ENCODE peak calls at places on chromosomes 5 and 9, in nine cellular contexts. Z is lower leg skin, B is fibroblast of mammary gland, V is GM13977, L is MM.1S, Y is astrocyte of the spinal cord, M is IMR-90, X is AG09309, S is astrocyte of the cerebellum. O is an unnamed sample.

GRCh38 chr9:93451762-93452709 is 551 bp downstream of the FAM120A start:
- DNase-seq in Z (peak), B (no peak), V (peak), L (peak), Y (peak), M (peak), X (no peak), S (no peak), O (no peak)

GRCh38 chr9:74361508-74361907 is 135.6 kb upstream of the RORB start:
- DNase-seq in Z (no peak), B (no peak), V (no peak), L (no peak), Y (no peak), M (no peak), X (no peak), S (no peak), O (no peak)

GRCh38 chr5:124546643-124547042 is 199.8 kb downstream of the ZNF608 start:
- DNase-seq in Z (no peak), B (peak), V (no peak), L (no peak), Y (peak), M (peak), X (no peak), S (no peak), O (no peak)

GRCh38 chr5:163696270-163696887 is 191.0 kb downstream of the MAT2B start:
- DNase-seq in Z (no peak), B (peak), V (peak), L (peak), Y (peak), M (peak), X (peak), S (peak), O (peak)

GRCh38 chr5:96257904-96258303 is 175.1 kb downstream of the PCSK1 start:
- DNase-seq in Z (no peak), B (peak), V (no peak), L (no peak), Y (peak), M (peak), X (no peak), S (peak), O (peak)

GRCh38 chr9:127931092-127931881 is 710 bp upstream of the PIP5KL1 start:
- DNase-seq in Z (no peak), B (peak), V (peak), L (peak), Y (peak), M (peak), X (no peak), S (no peak), O (no peak)

GRCh38 chr5:180790020-180790419 is 12.6 kb downstream of the MGAT1 start:
- DNase-seq in Z (peak), B (peak), V (no peak), L (no peak), Y (no peak), M (no peak), X (no peak), S (no peak), O (no peak)

GRCh38 chr9:130405657-130406257 is 39.0 kb upstream of the ASS1 start:
- DNase-seq in Z (no peak), B (no peak), V (no peak), L (no peak), Y (no peak), M (no peak), X (no peak), S (no peak), O (no peak)

GRCh38 chr9:98997580-98997979 is 53.9 kb downstream of the COL15A1 start:
- DNase-seq in Z (no peak), B (peak), V (no peak), L (no peak), Y (peak), M (peak), X (no peak), S (no peak), O (no peak)

GRCh38 chr5:53355316-53355715 is 125.1 kb upstream of the FST start:
- DNase-seq in Z (no peak), B (peak), V (no peak), L (no peak), Y (peak), M (peak), X (no peak), S (peak), O (peak)

GRCh38 chr5:168886153-168886552 is 307.0 kb upstream of the PANK3 start:
- DNase-seq in Z (no peak), B (no peak), V (no peak), L (no peak), Y (no peak), M (no peak), X (no peak), S (no peak), O (no peak)

GRCh38 chr9:96551403-96551802 is 68.2 kb downstream of the CDC14B start:
- DNase-seq in Z (no peak), B (no peak), V (no peak), L (no peak), Y (no peak), M (no peak), X (no peak), S (no peak), O (no peak)

GRCh38 chr5:122458278-122458872 is 146.3 kb downstream of the SNCAIP start:
- DNase-seq in Z (no peak), B (peak), V (peak), L (peak), Y (no peak), M (peak), X (no peak), S (no peak), O (no peak)

GRCh38 chr5:43889238-43889637 is 286.3 kb downstream of the NNT start:
- DNase-seq in Z (no peak), B (peak), V (no peak), L (no peak), Y (no peak), M (peak), X (no peak), S (no peak), O (no peak)

GRCh38 chr5:1511651-1512540 is 11.9 kb downstream of the LPCAT1 start:
- DNase-seq in Z (peak), B (peak), V (no peak), L (no peak), Y (peak), M (peak), X (peak), S (no peak), O (no peak)

GRCh38 chr5:124080256-124080655 is 568.3 kb downstream of the CSNK1G3 start:
- DNase-seq in Z (no peak), B (no peak), V (no peak), L (no peak), Y (no peak), M (peak), X (no peak), S (no peak), O (no peak)

DNA sequence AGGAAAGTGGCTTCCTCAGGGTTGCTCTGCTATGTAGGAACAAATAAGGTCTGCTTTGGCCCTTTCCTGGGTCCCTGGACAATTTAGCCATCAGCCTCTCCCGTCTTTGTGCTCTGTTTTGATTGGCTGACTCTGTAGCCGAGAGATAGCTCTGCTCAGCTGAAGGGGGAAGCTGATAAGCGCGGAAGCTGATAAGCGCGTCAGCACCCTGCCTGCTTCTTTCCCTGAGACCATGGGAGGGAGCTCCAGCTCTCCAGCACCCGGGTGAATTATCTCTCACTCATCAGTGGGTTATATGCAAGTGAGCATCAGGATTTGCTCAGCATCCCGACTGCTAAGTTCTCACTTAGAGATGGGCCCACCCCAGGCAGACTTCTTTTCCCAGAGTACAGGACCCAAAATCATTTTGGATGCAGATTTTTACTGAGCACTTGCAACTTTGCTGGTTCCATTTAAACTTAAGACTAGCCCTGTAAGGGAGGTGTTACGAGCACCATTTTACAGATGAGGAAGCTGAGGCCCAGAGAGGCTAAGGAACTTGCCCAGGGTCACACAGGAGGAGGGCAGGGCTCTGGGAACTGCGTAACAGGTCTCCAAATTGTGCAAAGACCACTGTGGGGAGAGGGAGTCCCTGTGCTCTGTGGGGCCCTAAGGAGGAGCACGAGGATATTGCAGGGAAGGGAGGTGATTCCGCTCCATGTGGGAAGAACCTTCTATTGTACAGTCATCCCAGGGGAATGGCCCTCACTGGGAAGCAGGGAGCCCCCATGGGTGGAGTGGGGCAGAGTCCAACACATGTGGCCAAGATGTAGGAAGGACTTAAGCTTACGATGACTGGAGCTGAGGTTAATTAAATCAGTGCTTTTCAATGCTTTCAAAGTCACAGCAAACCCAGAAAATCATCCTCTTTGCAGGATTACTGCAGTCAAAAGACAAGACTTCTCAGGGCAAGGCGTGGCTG is 83.7 kb upstream of the ORM1 start:
- DNase-seq in Z (no peak), B (peak), V (peak), L (no peak), Y (peak), M (peak), X (peak), S (no peak), O (no peak)
- TF ChIP-seq CTCF in Z (no peak), B (peak), V (no peak), L (no peak), Y (peak), M (peak), X (peak), S (peak), O (peak)

GRCh38 chr5:177497297-177498012 is at the start of gene PDLIM7:
- DNase-seq in Z (peak), B (peak), V (peak), L (peak), Y (peak), M (peak), X (peak), S (peak), O (peak)
- TF ChIP-seq CTCF in Z (no peak), B (no peak), V (no peak), L (no peak), Y (no peak), M (no peak), X (peak), S (no peak), O (peak)

GRCh38 chr5:141186897-141187512 is at the start of gene PCDHB9:
- DNase-seq in Z (no peak), B (peak), V (no peak), L (peak), Y (no peak), M (peak), X (no peak), S (no peak), O (no peak)
- TF ChIP-seq CTCF in Z (no peak), B (peak), V (peak), L (peak), Y (no peak), M (peak), X (peak), S (peak), O (peak)

DNA sequence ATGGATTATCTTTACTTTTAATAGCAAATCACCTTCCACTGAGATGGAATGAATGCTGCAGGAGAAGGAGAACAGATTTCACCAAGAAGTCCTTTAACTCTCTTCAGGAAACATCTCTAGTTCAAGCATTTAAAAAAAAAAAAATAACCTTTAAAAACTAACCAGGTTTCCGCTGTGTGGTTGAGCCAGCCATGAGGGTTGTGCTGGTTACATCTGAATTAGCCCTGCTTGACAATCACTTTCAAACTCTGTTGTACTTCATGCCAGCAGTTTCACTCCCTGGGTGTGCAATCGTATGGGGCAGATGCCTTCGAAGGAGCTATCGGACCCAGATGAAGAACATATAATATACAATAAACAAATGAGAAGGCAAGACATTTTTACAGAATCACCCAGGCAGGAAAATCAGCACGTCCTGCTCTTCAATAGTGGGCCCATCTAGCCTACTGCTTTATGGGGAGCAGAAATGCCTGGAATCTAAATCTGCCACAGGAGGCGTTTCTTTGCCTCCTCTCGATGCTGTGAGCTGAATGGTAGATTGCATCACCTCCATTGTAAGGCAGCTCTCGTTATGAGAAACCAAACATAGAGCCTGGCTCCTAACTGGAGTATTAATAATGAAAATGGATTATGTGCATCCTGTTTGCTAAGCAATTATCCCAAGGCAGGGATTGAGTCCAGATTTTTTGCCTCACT is 143.5 kb upstream of the SMARCA2 start:
- DNase-seq in Z (no peak), B (no peak), V (no peak), L (peak), Y (no peak), M (no peak), X (no peak), S (no peak), O (no peak)
- TF ChIP-seq CTCF in Z (no peak), B (no peak), V (no peak), L (no peak), Y (no peak), M (no peak), X (no peak), S (no peak), O (no peak)

DNA sequence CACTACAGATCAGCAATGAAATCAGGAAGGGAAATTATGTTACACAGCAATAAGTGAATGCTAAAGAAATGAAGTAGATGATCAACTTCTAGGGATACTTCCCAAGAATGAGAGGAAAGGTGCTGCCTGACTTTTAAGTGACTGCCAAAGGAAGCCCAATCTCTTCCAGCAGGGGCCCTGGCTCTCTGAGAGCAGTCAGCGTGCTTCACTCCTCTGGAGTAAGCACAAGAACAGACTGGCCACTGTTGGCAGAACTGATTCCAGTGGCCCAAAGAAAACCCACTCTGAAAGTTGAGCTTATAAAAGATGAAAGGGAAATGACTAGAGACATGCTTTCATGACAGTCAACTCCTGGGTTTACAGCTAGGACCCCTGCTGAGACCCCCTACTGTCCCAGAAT is 41.8 kb downstream of the MTMR12 start:
- DNase-seq in Z (no peak), B (no peak), V (no peak), L (no peak), Y (no peak), M (no peak), X (no peak), S (no peak), O (no peak)
- TF ChIP-seq CTCF in Z (no peak), B (no peak), V (no peak), L (no peak), Y (no peak), M (no peak), X (no peak), S (no peak), O (no peak)

DNA sequence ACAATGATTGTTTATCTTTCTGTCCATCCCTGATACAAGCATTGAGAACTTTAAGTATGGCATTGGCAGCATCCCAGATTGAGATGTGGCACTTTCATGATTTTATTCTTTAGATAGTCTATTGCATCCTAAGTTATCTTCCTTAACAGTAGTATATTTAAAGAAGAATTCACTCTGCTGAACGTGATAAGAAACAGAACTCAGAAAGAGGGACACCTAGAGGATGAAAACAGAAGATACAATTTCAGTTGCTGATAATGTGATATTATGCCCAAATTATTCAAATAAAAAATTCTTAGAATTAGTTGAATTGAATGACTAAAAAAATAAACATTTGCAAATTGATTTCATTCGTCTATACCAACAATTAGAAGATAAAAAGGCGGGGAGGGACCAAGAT is 218.1 kb upstream of the DMRTA1 start:
- DNase-seq in Z (no peak), B (peak), V (no peak), L (no peak), Y (no peak), M (peak), X (no peak), S (no peak), O (no peak)
- TF ChIP-seq CTCF in Z (no peak), B (peak), V (no peak), L (no peak), Y (peak), M (peak), X (peak), S (no peak), O (peak)

GRCh38 chr9:698937-699336 is 142.6 kb upstream of the DMRT1 start:
- DNase-seq in Z (no peak), B (no peak), V (no peak), L (no peak), Y (no peak), M (no peak), X (no peak), S (no peak), O (no peak)

GRCh38 chr9:695252-695651 is 146.2 kb upstream of the DMRT1 start:
- DNase-seq in Z (no peak), B (no peak), V (no peak), L (no peak), Y (no peak), M (no peak), X (no peak), S (no peak), O (no peak)

GRCh38 chr9:694499-695154 is 146.9 kb upstream of the DMRT1 start:
- DNase-seq in Z (no peak), B (peak), V (no peak), L (no peak), Y (peak), M (peak), X (peak), S (no peak), O (peak)

GRCh38 chr9:698276-698675 is 143.2 kb upstream of the DMRT1 start:
- DNase-seq in Z (no peak), B (peak), V (no peak), L (no peak), Y (peak), M (peak), X (no peak), S (no peak), O (no peak)

DNA sequence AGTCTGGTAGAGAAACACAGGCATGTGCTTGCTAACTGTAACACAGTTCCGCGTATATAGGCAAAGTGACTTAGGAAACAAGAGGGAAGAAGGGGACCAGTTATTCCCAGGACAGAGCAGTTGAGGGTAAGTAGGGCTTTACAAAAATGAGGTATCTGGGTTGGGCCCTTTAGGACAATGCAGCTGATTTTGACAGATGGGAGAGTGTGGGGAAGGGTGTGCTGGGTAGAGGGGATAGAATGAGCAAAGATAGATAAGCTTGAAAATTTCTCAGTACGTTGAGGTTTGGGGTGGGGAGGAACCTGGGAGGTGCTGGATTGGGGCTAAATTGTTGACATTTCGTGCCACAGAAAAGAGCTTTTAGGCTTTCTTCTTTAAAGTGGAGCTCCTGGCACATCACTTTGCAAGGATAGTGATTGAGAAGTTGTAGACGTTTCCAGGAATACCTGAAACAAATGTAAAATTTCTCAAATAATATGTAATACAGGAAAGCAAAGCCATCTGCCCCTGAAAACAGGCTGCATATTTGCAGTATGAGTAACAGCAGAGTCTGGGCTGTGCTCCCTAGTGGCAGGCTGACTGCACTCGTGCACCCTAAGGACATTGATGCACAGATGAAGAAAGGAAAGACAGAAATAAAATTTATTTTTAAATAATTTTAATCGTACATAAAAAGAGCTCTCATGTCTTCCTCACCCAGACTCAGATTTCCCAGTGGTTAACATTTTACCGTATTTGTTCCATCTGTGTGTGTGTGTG is 145.0 kb upstream of the DMRT1 start:
- DNase-seq in Z (no peak), B (peak), V (no peak), L (no peak), Y (peak), M (peak), X (no peak), S (no peak), O (no peak)
- TF ChIP-seq CTCF in Z (no peak), B (peak), V (no peak), L (no peak), Y (peak), M (peak), X (peak), S (peak), O (peak)

GRCh38 chr5:119582987-119583386 is 46.4 kb upstream of the FAM170A start:
- DNase-seq in Z (no peak), B (no peak), V (no peak), L (no peak), Y (no peak), M (no peak), X (no peak), S (no peak), O (no peak)

GRCh38 chr5:119583684-119584083 is 45.7 kb upstream of the FAM170A start:
- DNase-seq in Z (no peak), B (peak), V (no peak), L (no peak), Y (no peak), M (no peak), X (peak), S (no peak), O (peak)

DNA sequence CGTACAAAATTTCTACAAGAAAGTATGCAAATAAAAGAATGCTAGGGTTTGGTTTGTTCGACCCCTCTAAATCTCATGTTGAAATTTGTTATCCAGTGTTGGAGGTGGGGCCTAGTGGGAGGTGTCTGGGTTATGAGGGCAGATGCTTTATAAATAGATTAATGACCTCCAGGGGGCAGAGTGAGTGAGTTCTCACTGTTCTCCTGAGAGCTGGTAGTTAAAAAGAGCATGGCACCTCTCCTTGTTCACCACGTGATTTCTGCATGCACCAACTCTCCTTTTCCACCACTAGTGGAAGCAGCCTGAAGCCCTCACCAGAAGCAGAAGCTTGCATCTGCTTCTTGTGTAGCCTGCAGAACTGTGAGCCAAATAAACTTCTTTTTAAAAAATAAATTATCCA is 50.4 kb upstream of the FAM170A start:
- DNase-seq in Z (no peak), B (peak), V (no peak), L (peak), Y (no peak), M (peak), X (no peak), S (no peak), O (no peak)
- TF ChIP-seq CTCF in Z (no peak), B (peak), V (peak), L (peak), Y (no peak), M (peak), X (peak), S (peak), O (no peak)

O was measured in AG04449.